ENCODE peak calls at places on chromosomes 3 and 15, in four cellular contexts. N is K562, Y is GM12878, C is HepG2. L is an unnamed sample.

GRCh38 chr15:67091073-67091965 is 25.9 kb downstream of the SMAD3 start:
- DNase-seq in N (peak), Y (peak), C (no peak), L (peak)

GRCh38 chr15:31392761-31393401 is 66.2 kb downstream of the KLF13 start:
- DNase-seq in N (no peak), Y (no peak), C (no peak), L (no peak)

GRCh38 chr3:88019024-88019423 is 39.8 kb downstream of the CGGBP1 start:
- DNase-seq in N (no peak), Y (no peak), C (no peak), L (no peak)

GRCh38 chr3:146382386-146382785 is 87.0 kb downstream of the PLSCR2 start:
- DNase-seq in N (no peak), Y (no peak), C (peak), L (no peak)

GRCh38 chr3:176789281-176789705 is 408.0 kb downstream of the TBL1XR1 start:
- DNase-seq in N (no peak), Y (no peak), C (no peak), L (no peak)

GRCh38 chr3:167736264-167736787 is 805 bp downstream of the SERPINI1 start:
- DNase-seq in N (no peak), Y (no peak), C (no peak), L (peak)

GRCh38 chr15:67641453-67641852 is 99.0 kb downstream of the MAP2K5 start:
- DNase-seq in N (no peak), Y (no peak), C (no peak), L (no peak)

GRCh38 chr3:8625991-8626390 is 18.6 kb downstream of the SSUH2 start:
- DNase-seq in N (no peak), Y (no peak), C (no peak), L (no peak)

GRCh38 chr3:53518495-53518981 is 24.1 kb downstream of the CACNA1D start:
- DNase-seq in N (no peak), Y (no peak), C (no peak), L (no peak)

GRCh38 chr3:81170298-81170697 is 591.1 kb downstream of the GBE1 start:
- DNase-seq in N (no peak), Y (no peak), C (no peak), L (no peak)

GRCh38 chr3:63328386-63328785 is 50.3 kb downstream of the SYNPR start:
- DNase-seq in N (no peak), Y (no peak), C (no peak), L (no peak)

GRCh38 chr15:48555244-48555804 is 90.2 kb downstream of the FBN1 start:
- DNase-seq in N (no peak), Y (no peak), C (no peak), L (no peak)

GRCh38 chr15:28103831-28104230 is 4.7 kb upstream of the OCA2 start:
- DNase-seq in N (no peak), Y (no peak), C (no peak), L (no peak)

GRCh38 chr15:58498821-58499580 is 67.2 kb downstream of the LIPC start:
- DNase-seq in N (no peak), Y (no peak), C (no peak), L (no peak)

GRCh38 chr3:190621971-190622370 is 108.1 kb downstream of the IL1RAP start:
- DNase-seq in N (no peak), Y (no peak), C (no peak), L (no peak)

GRCh38 chr15:38073278-38073930 is 139.0 kb downstream of the TMCO5A start:
- DNase-seq in N (no peak), Y (no peak), C (peak), L (no peak)

GRCh38 chr15:63830113-63830512 is 3.6 kb downstream of the HERC1 start:
- DNase-seq in N (no peak), Y (no peak), C (no peak), L (no peak)

GRCh38 chr3:142366434-142366833 is 81.4 kb downstream of the XRN1 start:
- DNase-seq in N (no peak), Y (no peak), C (peak), L (peak)

GRCh38 chr3:123406598-123406997 is 42.3 kb downstream of the ADCY5 start:
- DNase-seq in N (no peak), Y (no peak), C (no peak), L (no peak)

GRCh38 chr15:52095597-52096262 is 16.8 kb downstream of the BCL2L10 start:
- DNase-seq in N (no peak), Y (no peak), C (no peak), L (no peak)

GRCh38 chr15:41336549-41336948 is 3.9 kb downstream of the NUSAP1 start:
- DNase-seq in N (no peak), Y (no peak), C (no peak), L (no peak)

GRCh38 chr15:63189955-63190691 is 717 bp downstream of the RAB8B start:
- DNase-seq in N (no peak), Y (no peak), C (no peak), L (no peak)

GRCh38 chr15:67462802-67463201 is 58.1 kb upstream of the C15orf61 start:
- DNase-seq in N (no peak), Y (no peak), C (no peak), L (no peak)

GRCh38 chr15:51737538-51738305 is at the start of gene LYSMD2:
- DNase-seq in N (peak), Y (no peak), C (no peak), L (peak)

GRCh38 chr3:187207624-187208023 is 10.3 kb downstream of the RTP1 start:
- DNase-seq in N (no peak), Y (no peak), C (no peak), L (no peak)

GRCh38 chr3:169365993-169366915 is 297.3 kb downstream of the MECOM start:
- DNase-seq in N (no peak), Y (no peak), C (no peak), L (no peak)

GRCh38 chr3:5250467-5251195 is 63.1 kb downstream of the EDEM1 start:
- DNase-seq in N (no peak), Y (no peak), C (peak), L (peak)

GRCh38 chr3:104819333-104819732 is 547.4 kb upstream of the ALCAM start:
- DNase-seq in N (no peak), Y (no peak), C (no peak), L (no peak)

GRCh38 chr3:53161345-53161819 is 373 bp downstream of the PRKCD start:
- DNase-seq in N (no peak), Y (no peak), C (no peak), L (no peak)

GRCh38 chr15:49570672-49571071 is 49.9 kb downstream of the FAM227B start:
- DNase-seq in N (no peak), Y (no peak), C (no peak), L (no peak)

GRCh38 chr3:167361356-167361755 is 18.7 kb downstream of the ZBBX start:
- DNase-seq in N (no peak), Y (no peak), C (no peak), L (no peak)

GRCh38 chr3:167450675-167451074 is 23.2 kb downstream of the SERPINI2 start:
- DNase-seq in N (no peak), Y (no peak), C (no peak), L (no peak)

GRCh38 chr3:183980408-183980807 is 37.3 kb downstream of the ABCC5 start:
- DNase-seq in N (no peak), Y (no peak), C (no peak), L (no peak)

GRCh38 chr3:95629802-95630201 is 1184.6 kb upstream of the EPHA6 start:
- DNase-seq in N (no peak), Y (no peak), C (no peak), L (no peak)
- TF ChIP-seq NFIC in N (no peak), Y (no peak), C (no peak), L (no peak)

DNA sequence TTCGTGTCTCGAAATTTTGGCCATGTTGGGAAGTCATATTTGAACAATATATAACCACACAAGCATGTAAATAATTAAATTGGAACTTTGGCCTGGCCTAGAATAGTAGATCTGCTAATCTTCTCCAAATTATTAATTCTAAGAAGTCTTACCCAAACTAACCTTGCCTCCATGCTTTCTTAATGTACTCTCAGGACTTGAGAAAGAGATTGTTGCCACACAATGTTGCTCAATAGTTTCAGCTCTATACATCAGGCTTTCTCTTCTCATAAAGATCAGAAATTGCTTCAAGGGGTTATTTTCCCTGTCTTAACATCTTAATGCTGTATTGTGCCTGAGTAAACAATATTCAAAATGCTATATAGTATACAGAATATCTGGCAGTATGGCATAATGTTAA is 202.7 kb upstream of the LRIG1 start:
- DNase-seq in N (no peak), Y (no peak), C (no peak), L (no peak)
- TF ChIP-seq MAX in N (no peak), Y (no peak), C (no peak), L (no peak)

DNA sequence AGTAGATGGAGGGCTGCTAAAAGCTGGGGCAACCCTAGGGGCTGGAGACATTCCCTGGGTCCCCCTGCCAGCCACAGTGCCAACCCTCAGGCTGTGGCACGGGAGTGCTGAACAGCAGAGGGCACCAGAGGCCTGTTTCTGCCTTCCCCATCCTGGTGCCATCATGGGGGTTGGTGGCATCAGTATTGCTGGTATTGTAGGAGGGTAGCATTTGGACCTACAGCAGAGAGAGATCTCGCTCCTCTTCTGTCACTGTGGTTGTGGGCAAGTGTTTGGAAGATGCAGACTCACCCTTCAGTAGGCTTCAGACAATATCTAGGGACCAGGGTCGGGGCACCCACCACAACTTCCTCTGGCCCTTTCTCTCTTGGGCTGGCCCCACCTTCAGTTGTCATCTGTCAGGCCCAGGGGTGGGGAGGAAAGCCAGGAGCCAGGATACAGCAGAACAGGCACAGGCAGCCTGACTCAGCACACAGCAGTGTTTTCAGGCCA is 123.5 kb downstream of the RPLP1 start:
- DNase-seq in N (no peak), Y (peak), C (no peak), L (peak)
- TF ChIP-seq CHD2 in N (no peak), Y (no peak), C (no peak), L (peak)

GRCh38 chr15:90015749-90016148 is 14.6 kb downstream of the ZNF710 start:
- DNase-seq in N (no peak), Y (no peak), C (no peak), L (no peak)
- TF ChIP-seq NFIC in N (no peak), Y (no peak), C (no peak), L (no peak)

DNA sequence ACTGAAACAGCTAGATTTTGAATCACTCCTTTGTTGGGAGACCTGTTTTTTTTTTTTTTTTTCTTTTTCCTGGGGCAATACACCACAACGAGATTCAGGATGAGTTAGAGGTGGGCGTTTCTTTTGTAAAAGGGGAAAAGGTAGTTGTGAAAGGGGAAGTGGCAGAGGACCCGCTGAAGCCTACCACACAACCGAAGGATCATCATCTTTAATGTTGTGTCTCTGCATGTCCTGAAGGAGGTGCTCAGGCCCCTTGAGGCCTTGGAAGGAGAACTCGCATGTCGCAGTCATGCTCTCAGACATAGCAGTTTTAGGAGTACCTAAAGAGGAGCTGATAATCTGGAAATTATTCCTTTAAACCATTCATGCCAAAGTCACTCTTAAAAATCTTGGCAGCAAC is 137.9 kb upstream of the LRIG1 start:
- DNase-seq in N (no peak), Y (no peak), C (no peak), L (no peak)
- TF ChIP-seq MAX in N (no peak), Y (no peak), C (no peak), L (no peak)

GRCh38 chr3:115100806-115101205 is 46.3 kb downstream of the ZBTB20 start:
- DNase-seq in N (no peak), Y (no peak), C (no peak), L (no peak)

GRCh38 chr3:115098354-115099073 is 48.6 kb downstream of the ZBTB20 start:
- DNase-seq in N (no peak), Y (no peak), C (no peak), L (no peak)

GRCh38 chr3:115095236-115095635 is 51.9 kb downstream of the ZBTB20 start:
- DNase-seq in N (no peak), Y (no peak), C (no peak), L (no peak)

GRCh38 chr3:115099115-115099884 is 47.8 kb downstream of the ZBTB20 start:
- DNase-seq in N (no peak), Y (no peak), C (peak), L (no peak)

DNA sequence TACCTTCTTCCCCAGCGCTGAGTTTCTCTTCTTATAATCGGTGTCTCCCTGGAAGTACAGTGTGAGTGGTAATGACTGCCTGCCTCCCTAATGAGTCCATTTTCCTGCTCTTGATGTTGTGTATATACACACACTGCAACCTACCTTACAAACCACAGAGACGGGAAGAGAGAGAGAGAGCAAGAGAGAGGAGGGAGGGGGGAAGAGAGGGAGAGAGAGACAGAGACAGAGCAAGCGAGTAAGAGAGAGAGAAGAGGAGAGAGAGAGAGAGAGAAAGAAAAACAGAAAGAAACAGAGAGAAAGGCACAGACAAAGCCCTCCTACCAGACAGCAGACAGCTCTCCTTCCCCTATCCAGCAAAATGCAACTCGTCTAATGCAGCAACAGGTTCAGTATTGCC is 46.9 kb downstream of the ZBTB20 start:
- DNase-seq in N (no peak), Y (peak), C (peak), L (peak)
- TF ChIP-seq CHD2 in N (no peak), Y (no peak), C (no peak), L (no peak)

GRCh38 chr3:172127141-172127540 is 87.8 kb downstream of the FNDC3B start:
- DNase-seq in N (no peak), Y (no peak), C (no peak), L (no peak)
- TF ChIP-seq NFIC in N (no peak), Y (no peak), C (no peak), L (no peak)

GRCh38 chr15:87365221-87365620 is 891.3 kb downstream of the NTRK3 start:
- DNase-seq in N (no peak), Y (no peak), C (no peak), L (no peak)

GRCh38 chr15:87368511-87368910 is 888.0 kb downstream of the NTRK3 start:
- DNase-seq in N (no peak), Y (no peak), C (no peak), L (no peak)

GRCh38 chr15:87357608-87358007 is 898.9 kb downstream of the NTRK3 start:
- DNase-seq in N (no peak), Y (no peak), C (no peak), L (no peak)

DNA sequence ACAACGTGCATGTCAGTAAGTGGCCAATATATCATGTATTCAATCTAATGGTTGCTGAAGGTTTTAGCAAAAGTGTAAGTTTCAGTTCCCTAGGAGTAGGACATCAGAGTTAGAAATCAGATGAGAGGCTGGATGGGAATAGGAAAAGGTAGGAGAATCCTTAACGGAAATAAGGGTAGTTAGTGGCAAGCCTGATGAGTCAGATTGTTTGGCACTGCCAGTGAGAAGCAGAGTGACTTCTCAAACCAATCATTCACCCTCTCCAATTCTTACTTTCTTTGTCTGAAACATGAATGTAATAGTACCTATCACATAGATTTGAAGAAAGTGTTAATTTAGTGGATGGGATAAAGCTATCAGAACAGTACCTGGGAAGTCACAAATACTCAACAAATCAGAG is 894.0 kb downstream of the NTRK3 start:
- DNase-seq in N (no peak), Y (no peak), C (no peak), L (no peak)
- TF ChIP-seq MAX in N (no peak), Y (no peak), C (no peak), L (no peak)

L was measured in SK-N-SH.